ENCODE peak calls at places on chromosomes 4 and X, in nine cellular contexts. J is LNCaP clone FGC, D is BJ, F is Karpas-422, Y is mammary epithelial cell, G is astrocyte of the spinal cord, C is brain microvascular endothelial cell, X is pancreas, E is IMR-90. I is an unnamed sample.

GRCh38 chr4:8911311-8912088 is 39.9 kb upstream of the HMX1 start:
- DNase-seq in J (no peak), D (no peak), F (no peak), Y (no peak), G (no peak), C (no peak), X (no peak), E (no peak), I (no peak)

GRCh38 chrX:131802836-131803626 is 220.1 kb upstream of the STK26 start:
- DNase-seq in J (no peak), D (no peak), F (peak; percentile 88), Y (peak; percentile 55), G (peak; percentile 79), C (no peak), X (peak; percentile 73), E (peak; percentile 52), I (peak; percentile 40)

GRCh38 chr4:32985256-32985655 is 2265.1 kb downstream of the PCDH7 start:
- DNase-seq in J (no peak), D (no peak), F (no peak), Y (no peak), G (peak; percentile 62), C (peak; percentile 20), X (no peak), E (no peak), I (no peak)

GRCh38 chr4:108693211-108693610 is 42.8 kb downstream of the OSTC start:
- DNase-seq in J (no peak), D (no peak), F (no peak), Y (peak; percentile 9), G (no peak), C (no peak), X (no peak), E (no peak), I (no peak)

GRCh38 chr4:53716471-53717063 is 125.3 kb upstream of the LNX1 start:
- DNase-seq in J (no peak), D (no peak), F (no peak), Y (no peak), G (no peak), C (no peak), X (no peak), E (no peak), I (no peak)

GRCh38 chr4:7462509-7462971 is 27.8 kb upstream of the PSAPL1 start:
- DNase-seq in J (peak; percentile 54), D (no peak), F (no peak), Y (peak; percentile 38), G (no peak), C (no peak), X (peak; percentile 32), E (peak; percentile 2), I (no peak)

GRCh38 chr4:184097240-184097619 is 120.4 kb downstream of the ENPP6 start:
- DNase-seq in J (no peak), D (no peak), F (no peak), Y (peak; percentile 25), G (no peak), C (no peak), X (no peak), E (no peak), I (peak; percentile 49)

GRCh38 chrX:53319614-53320542 is 38.5 kb upstream of the IQSEC2 start:
- DNase-seq in J (no peak), D (no peak), F (no peak), Y (no peak), G (no peak), C (no peak), X (no peak), E (no peak), I (no peak)

GRCh38 chrX:72131317-72132294 is at the start of gene RTL5:
- DNase-seq in J (peak; percentile 54), D (peak; percentile 60), F (no peak), Y (peak; percentile 63), G (peak; percentile 85), C (peak; percentile 83), X (peak; percentile 83), E (peak; percentile 85), I (peak; percentile 60)

GRCh38 chr4:42478941-42479340 is 81.7 kb downstream of the SHISA3 start:
- DNase-seq in J (no peak), D (no peak), F (no peak), Y (no peak), G (no peak), C (no peak), X (no peak), E (no peak), I (peak; percentile 2)

GRCh38 chrX:133531012-133531411 is 115.7 kb upstream of the GPC4 start:
- DNase-seq in J (no peak), D (no peak), F (no peak), Y (no peak), G (no peak), C (no peak), X (no peak), E (no peak), I (no peak)

GRCh38 chr4:149997881-149998421 is 80.3 kb upstream of the DCLK2 start:
- DNase-seq in J (peak; percentile 64), D (no peak), F (no peak), Y (peak; percentile 84), G (peak; percentile 44), C (no peak), X (no peak), E (peak; percentile 60), I (peak; percentile 18)

GRCh38 chr4:114161809-114162208 is 182.4 kb upstream of the ARSJ start:
- DNase-seq in J (no peak), D (no peak), F (no peak), Y (no peak), G (no peak), C (no peak), X (no peak), E (no peak), I (no peak)

GRCh38 chr4:14269824-14270223 is 642.3 kb upstream of the BOD1L1 start:
- DNase-seq in J (no peak), D (no peak), F (no peak), Y (no peak), G (no peak), C (no peak), X (no peak), E (no peak), I (no peak)

GRCh38 chr4:109989618-109990017 is 76.9 kb downstream of the EGF start:
- DNase-seq in J (no peak), D (no peak), F (no peak), Y (no peak), G (no peak), C (no peak), X (no peak), E (no peak), I (no peak)

GRCh38 chr4:159598602-159599001 is 495.7 kb downstream of the RAPGEF2 start:
- DNase-seq in J (no peak), D (no peak), F (no peak), Y (no peak), G (peak; percentile 10), C (no peak), X (no peak), E (no peak), I (no peak)

GRCh38 chr4:1246111-1246881 is 2.6 kb downstream of the CTBP1 start:
- DNase-seq in J (no peak), D (no peak), F (peak; percentile 72), Y (peak; percentile 8), G (no peak), C (no peak), X (peak; percentile 89), E (no peak), I (peak; percentile 60)

GRCh38 chrX:9195199-9195880 is 161.4 kb upstream of the FAM9B start:
- DNase-seq in J (no peak), D (no peak), F (no peak), Y (no peak), G (no peak), C (no peak), X (no peak), E (no peak), I (no peak)
- H3K4me3 ChIP-seq in J (no peak overlapping the region), D (no peak overlapping the region), F (no peak overlapping the region), Y (no peak overlapping the region), G (no peak overlapping the region), C (no peak overlapping the region), X (no peak overlapping the region), E (no peak overlapping the region), I (no peak overlapping the region)

DNA sequence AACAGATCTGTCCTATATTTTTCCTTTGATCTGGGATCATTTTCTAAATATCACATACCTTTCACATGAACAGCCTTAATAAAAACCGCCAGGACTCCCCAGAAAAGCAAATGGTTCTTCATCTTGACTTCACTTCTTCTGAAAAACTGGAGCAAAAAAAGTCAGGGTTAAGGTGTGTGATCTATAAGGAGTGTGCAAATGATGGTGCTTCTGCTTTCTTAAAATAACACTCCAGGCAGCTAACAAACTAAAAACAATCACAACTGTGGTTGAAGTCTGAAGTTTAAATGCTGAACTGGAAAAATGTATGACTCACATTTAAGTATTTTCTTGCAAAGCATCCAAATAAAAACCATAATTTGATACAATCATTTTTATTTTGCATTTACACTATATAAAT is at the start of gene JCHAIN:
- DNase-seq in J (no peak), D (no peak), F (no peak), Y (no peak), G (peak; percentile 16), C (no peak), X (no peak), E (peak; percentile 43), I (peak; percentile 65)
- H3K4me3 ChIP-seq in J (no peak within 1 kb of the TSS), D (no peak within 1 kb of the TSS), F (peak within 1 kb of the TSS; percentile 46), Y (no peak within 1 kb of the TSS), G (no peak within 1 kb of the TSS), C (no peak within 1 kb of the TSS), X (no peak within 1 kb of the TSS), E (no peak within 1 kb of the TSS), I (peak within 1 kb of the TSS; percentile 69)

GRCh38 chr4:188032583-188032982 is 37.0 kb downstream of the ZFP42 start:
- DNase-seq in J (no peak), D (no peak), F (no peak), Y (no peak), G (no peak), C (no peak), X (no peak), E (no peak), I (no peak)
- H3K4me3 ChIP-seq in J (no peak overlapping the region), D (no peak overlapping the region), F (no peak overlapping the region), Y (no peak overlapping the region), G (no peak overlapping the region), C (no peak overlapping the region), X (no peak overlapping the region), E (no peak overlapping the region), I (no peak overlapping the region)

DNA sequence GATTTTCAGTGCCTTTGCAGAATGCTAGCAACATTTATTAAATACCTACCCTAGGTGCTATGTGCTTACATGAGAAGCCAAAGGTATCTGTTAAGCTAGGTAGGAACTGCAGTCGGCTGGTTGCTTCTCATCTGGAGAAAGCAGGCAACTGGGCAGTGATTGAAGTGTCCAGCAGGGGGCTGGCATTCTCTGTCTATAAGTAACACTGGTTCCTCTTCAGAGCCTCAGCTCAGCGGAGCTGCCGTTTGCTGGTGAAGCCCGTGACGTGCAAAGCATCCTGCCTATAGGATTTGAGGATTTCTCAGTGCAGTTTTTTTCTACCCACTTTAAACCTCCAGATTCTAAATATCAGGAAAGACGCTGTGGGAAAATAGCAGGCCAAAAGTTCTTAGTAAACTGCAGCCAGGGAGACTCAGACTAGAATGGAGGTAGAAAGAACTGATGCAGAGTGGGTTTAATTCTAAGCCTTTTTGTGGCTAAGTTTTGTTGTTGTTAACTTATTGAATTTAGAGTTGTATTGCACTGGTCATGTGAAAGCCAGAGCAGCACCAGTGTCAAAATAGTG is at the start of gene GRPR:
- DNase-seq in J (peak; percentile 65), D (peak; percentile 19), F (peak; percentile 95), Y (peak; percentile 80), G (peak; percentile 87), C (peak; percentile 90), X (peak; percentile 90), E (peak; percentile 92), I (peak; percentile 83)
- H3K4me3 ChIP-seq in J (no peak within 1 kb of the TSS), D (no peak within 1 kb of the TSS), F (no peak within 1 kb of the TSS), Y (no peak within 1 kb of the TSS), G (no peak within 1 kb of the TSS), C (no peak within 1 kb of the TSS), X (no peak within 1 kb of the TSS), E (no peak within 1 kb of the TSS), I (no peak within 1 kb of the TSS)